ENCODE peak calls at places on chromosomes 13 and 19, in six cellular contexts. M is fibroblast of lung, V is GM23338, Z is PC-9, E is PC-3, I is K562. U is an unnamed sample.
A peak's percentile ranks its signal among the peaks of the same experiment; 100 is the strongest.

GRCh38 chr19:16957151-16957662 is 68.4 kb downstream of the F2RL3 start:
- DNase-seq in V (no peak), E (peak; percentile 73), Z (peak; percentile 93), M (no peak), I (no peak), U (no peak)

GRCh38 chr13:110445722-110446569 is 115.6 kb downstream of the RAB20 start:
- DNase-seq in Z (peak; percentile 63), M (no peak), V (no peak), E (peak; percentile 59), I (no peak), U (no peak)

GRCh38 chr13:55483626-55484158 is 1657.0 kb upstream of the PRR20A start:
- DNase-seq in Z (no peak), I (no peak), M (no peak), V (no peak), E (no peak), U (no peak)

GRCh38 chr19:55132453-55133129 is 15.2 kb upstream of the PPP1R12C start:
- DNase-seq in I (no peak), V (peak; percentile 57), Z (no peak), M (no peak), E (no peak), U (no peak)

GRCh38 chr19:39843919-39844793 is 2.0 kb downstream of the FBL start:
- DNase-seq in I (peak; percentile 65), Z (no peak), E (peak; percentile 64), M (peak; percentile 32), V (peak; percentile 68), U (peak; percentile 33)

GRCh38 chr13:67204731-67205130 is 25.4 kb downstream of the PCDH9 start:
- DNase-seq in E (no peak), I (no peak), Z (no peak), M (peak; percentile 11), V (no peak), U (no peak)

GRCh38 chr19:49890349-49891311 is 6.1 kb downstream of the IL4I1 start:
- DNase-seq in Z (peak; percentile 35), V (peak; percentile 80), I (peak; percentile 86), E (no peak), M (no peak), U (peak; percentile 35)

GRCh38 chr13:94657167-94657566 is 55.2 kb downstream of the SOX21 start:
- DNase-seq in Z (no peak), M (peak; percentile 30), I (no peak), V (no peak), E (peak; percentile 33), U (no peak)

GRCh38 chr13:49927755-49928154 is 8.4 kb downstream of the SPRYD7 start:
- DNase-seq in M (peak; percentile 98), V (no peak), E (no peak), I (no peak), Z (no peak), U (peak; percentile 30)

GRCh38 chr13:51674276-51674675 is 90.0 kb downstream of the WDFY2 start:
- DNase-seq in E (peak; percentile 88), M (no peak), I (no peak), V (peak; percentile 65), Z (peak; percentile 96), U (no peak)

GRCh38 chr13:43441916-43442315 is 344.9 kb downstream of the ENOX1 start:
- DNase-seq in Z (no peak), M (no peak), I (no peak), V (no peak), E (no peak), U (no peak)

GRCh38 chr13:48414501-48414900 is 1.6 kb upstream of the LPAR6 start:
- DNase-seq in M (no peak), V (no peak), I (no peak), E (no peak), Z (no peak), U (no peak)
- H3K79me2 ChIP-seq in M (peaks cover 17% of the 10 kb centered on the region), V (no peaks in the 10 kb centered on the region), I (no peaks in the 10 kb centered on the region), E (peaks cover 32% of the 10 kb centered on the region), Z (no peaks in the 10 kb centered on the region), U (peaks cover 51% of the 10 kb centered on the region)

GRCh38 chr13:73970413-73971055 is 163.7 kb downstream of the KLF12 start:
- DNase-seq in M (no peak), V (no peak), Z (no peak), I (no peak), E (no peak), U (no peak)
- H3K4me2 ChIP-seq in M (no peak overlapping the region), V (no peak overlapping the region), Z (no peak overlapping the region), I (no peak overlapping the region), E (no peak overlapping the region), U (no peak overlapping the region)

DNA sequence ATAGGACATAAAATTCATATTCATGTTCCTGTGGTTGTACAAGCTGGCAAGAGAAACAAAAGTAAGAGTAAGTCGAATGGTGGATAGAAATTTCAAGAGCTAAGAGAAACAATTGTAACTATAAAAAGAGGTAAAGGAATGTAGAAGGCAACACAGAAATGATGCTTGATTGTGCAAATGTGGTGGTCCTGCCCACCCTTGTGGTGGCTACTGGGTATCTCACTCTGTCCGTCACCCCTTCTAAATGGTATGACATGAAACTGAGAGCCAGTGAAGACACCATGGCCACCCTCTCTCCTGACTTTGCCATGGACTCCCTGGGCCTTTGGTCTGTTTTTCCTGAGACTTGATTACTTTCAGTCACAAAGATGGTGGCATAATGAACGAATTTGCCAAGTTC is 925.9 kb upstream of the SLITRK6 start:
- DNase-seq in V (peak; percentile 69), I (no peak), Z (no peak), M (no peak), E (no peak), U (no peak)
- TF ChIP-seq CTCF in V (peak; percentile 80), I (no peak), Z (no peak), M (peak; percentile 6), E (peak; percentile 28), U (no peak)

GRCh38 chr13:78650725-78651083 is 8.3 kb downstream of the OBI1 start:
- DNase-seq in E (no peak), Z (no peak), V (no peak), M (no peak), I (no peak), U (no peak)

GRCh38 chr13:78652651-78653050 is 6.3 kb downstream of the OBI1 start:
- DNase-seq in I (no peak), E (no peak), M (no peak), Z (no peak), V (no peak), U (no peak)

GRCh38 chr13:78655007-78655406 is 3.9 kb downstream of the OBI1 start:
- DNase-seq in M (no peak), V (no peak), E (no peak), I (no peak), Z (no peak), U (no peak)

GRCh38 chr13:78655906-78656305 is 3.0 kb downstream of the OBI1 start:
- DNase-seq in Z (no peak), I (no peak), E (no peak), V (no peak), M (no peak), U (no peak)

DNA sequence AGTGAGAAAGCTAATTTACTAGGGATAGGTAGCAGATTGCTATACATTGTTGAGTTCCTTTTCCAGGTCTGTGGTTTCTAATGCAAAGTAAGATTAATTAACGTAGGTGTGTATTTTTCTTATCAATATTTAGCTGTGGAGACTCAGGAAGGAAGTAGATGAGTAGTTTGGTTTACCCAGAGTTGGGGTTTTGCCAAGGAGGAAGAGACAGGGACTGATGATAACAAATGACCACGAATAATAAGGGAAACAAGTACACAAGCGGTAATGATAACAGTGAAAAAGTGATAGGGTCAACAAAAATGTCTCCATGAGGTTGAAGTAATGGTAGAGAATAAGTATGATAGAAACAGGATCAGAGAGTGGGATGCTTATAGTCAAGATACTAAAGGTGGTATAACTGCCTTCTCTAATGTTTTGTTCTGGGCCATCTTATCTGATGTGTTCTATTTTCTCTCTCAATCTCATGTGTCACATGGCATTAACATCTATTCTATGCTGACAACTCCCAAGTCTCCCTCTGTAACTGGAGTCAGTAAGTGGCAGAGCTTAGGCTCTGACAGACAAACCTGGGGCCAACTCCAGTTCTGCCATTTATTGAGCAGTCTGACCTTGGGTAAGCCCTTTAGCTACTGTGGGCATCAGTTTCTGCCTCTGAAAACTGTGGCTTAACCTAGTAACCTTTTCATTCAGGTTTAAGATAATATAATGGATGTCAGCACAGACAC is 8.8 kb downstream of the OBI1 start:
- DNase-seq in E (no peak), Z (no peak), M (no peak), I (peak; percentile 24), V (no peak), U (no peak)
- H3K79me2 ChIP-seq in E (peaks cover 99% of the 10 kb centered on the region), Z (peaks cover 98% of the 10 kb centered on the region), M (peaks cover 62% of the 10 kb centered on the region), I (peaks cover 96% of the 10 kb centered on the region), V (peaks cover 96% of the 10 kb centered on the region), U (peaks cover 99% of the 10 kb centered on the region)

U was measured in DND-41.